ENCODE peak calls at places on chromosomes 4 and X, in ten cellular contexts. One of them, this sample, is unnamed.

GRCh38 chrX:138014577-138014976 is 448.6 kb downstream of the ZIC3 start:
- DNase-seq in GM23338: no peak
- DNase-seq in SK-N-SH: no peak
- DNase-seq in HCT116: no peak
- DNase-seq in GM12892: no peak
- DNase-seq in suprapubic skin: no peak
- DNase-seq in upper lobe of left lung: no peak
- DNase-seq in breast epithelium: no peak
- DNase-seq in SK-N-MC: no peak
- DNase-seq in sigmoid colon: no peak
- DNase-seq in this sample: no peak

GRCh38 chr4:7727727-7728126 is 211.9 kb downstream of the AFAP1 start:
- DNase-seq in SK-N-SH: no peak
- DNase-seq in breast epithelium: no peak
- DNase-seq in SK-N-MC: no peak
- DNase-seq in HCT116: no peak
- DNase-seq in suprapubic skin: no peak
- DNase-seq in GM12892: no peak
- DNase-seq in GM23338: no peak
- DNase-seq in sigmoid colon: no peak
- DNase-seq in upper lobe of left lung: no peak
- DNase-seq in this sample: no peak

GRCh38 chrX:71650333-71650969 is 16.9 kb upstream of the LOC101059915 start:
- DNase-seq in sigmoid colon: no peak
- DNase-seq in SK-N-MC: no peak
- DNase-seq in SK-N-SH: no peak
- DNase-seq in suprapubic skin: no peak
- DNase-seq in HCT116: no peak
- DNase-seq in upper lobe of left lung: no peak
- DNase-seq in GM23338: no peak
- DNase-seq in breast epithelium: no peak
- DNase-seq in GM12892: no peak
- DNase-seq in this sample: no peak

GRCh38 chr4:103024996-103025395 is 5.5 kb upstream of the SLC9B1 start:
- DNase-seq in sigmoid colon: no peak
- DNase-seq in HCT116: no peak
- DNase-seq in SK-N-MC: no peak
- DNase-seq in GM12892: no peak
- DNase-seq in GM23338: no peak
- DNase-seq in breast epithelium: no peak
- DNase-seq in suprapubic skin: no peak
- DNase-seq in upper lobe of left lung: no peak
- DNase-seq in SK-N-SH: no peak
- DNase-seq in this sample: no peak

GRCh38 chrX:139559383-139560042 is 29.0 kb downstream of the F9 start:
- DNase-seq in GM23338: peak; percentile 63
- DNase-seq in suprapubic skin: no peak
- DNase-seq in GM12892: no peak
- DNase-seq in SK-N-SH: peak; percentile 20
- DNase-seq in upper lobe of left lung: no peak
- DNase-seq in breast epithelium: no peak
- DNase-seq in HCT116: peak; percentile 24
- DNase-seq in SK-N-MC: no peak
- DNase-seq in sigmoid colon: no peak
- DNase-seq in this sample: no peak

GRCh38 chr4:145709843-145710242 is 29.9 kb downstream of the C4orf51 start:
- DNase-seq in breast epithelium: no peak
- DNase-seq in GM23338: no peak
- DNase-seq in HCT116: no peak
- DNase-seq in suprapubic skin: no peak
- DNase-seq in GM12892: no peak
- DNase-seq in sigmoid colon: no peak
- DNase-seq in SK-N-MC: no peak
- DNase-seq in SK-N-SH: no peak
- DNase-seq in upper lobe of left lung: no peak
- DNase-seq in this sample: no peak

GRCh38 chr4:159655547-159655946 is 552.7 kb downstream of the RAPGEF2 start:
- DNase-seq in suprapubic skin: no peak
- DNase-seq in GM23338: no peak
- DNase-seq in SK-N-SH: no peak
- DNase-seq in upper lobe of left lung: no peak
- DNase-seq in sigmoid colon: no peak
- DNase-seq in GM12892: no peak
- DNase-seq in SK-N-MC: no peak
- DNase-seq in breast epithelium: no peak
- DNase-seq in HCT116: peak; percentile 16
- DNase-seq in this sample: no peak

GRCh38 chr4:78379991-78380739 is 171.4 kb upstream of the ANXA3 start:
- DNase-seq in GM23338: no peak
- DNase-seq in SK-N-MC: no peak
- DNase-seq in breast epithelium: no peak
- DNase-seq in upper lobe of left lung: no peak
- DNase-seq in HCT116: no peak
- DNase-seq in sigmoid colon: no peak
- DNase-seq in GM12892: no peak
- DNase-seq in suprapubic skin: no peak
- DNase-seq in SK-N-SH: no peak
- DNase-seq in this sample: no peak

GRCh38 chr4:107213880-107214279 is 177.8 kb upstream of the DKK2 start:
- DNase-seq in suprapubic skin: no peak
- DNase-seq in HCT116: no peak
- DNase-seq in GM12892: no peak
- DNase-seq in SK-N-SH: no peak
- DNase-seq in SK-N-MC: no peak
- DNase-seq in breast epithelium: no peak
- DNase-seq in GM23338: no peak
- DNase-seq in sigmoid colon: no peak
- DNase-seq in upper lobe of left lung: no peak
- DNase-seq in this sample: no peak

GRCh38 chr4:184427687-184428086 is 46.7 kb downstream of the IRF2 start:
- DNase-seq in upper lobe of left lung: no peak
- DNase-seq in suprapubic skin: no peak
- DNase-seq in SK-N-SH: no peak
- DNase-seq in GM23338: no peak
- DNase-seq in SK-N-MC: no peak
- DNase-seq in breast epithelium: no peak
- DNase-seq in HCT116: no peak
- DNase-seq in sigmoid colon: no peak
- DNase-seq in GM12892: no peak
- DNase-seq in this sample: no peak

GRCh38 chr4:112889619-112890294 is 159.7 kb upstream of the ANK2 start:
- DNase-seq in GM12892: no peak
- DNase-seq in SK-N-MC: peak; percentile 76
- DNase-seq in SK-N-SH: no peak
- DNase-seq in suprapubic skin: no peak
- DNase-seq in breast epithelium: no peak
- DNase-seq in GM23338: no peak
- DNase-seq in sigmoid colon: no peak
- DNase-seq in HCT116: no peak
- DNase-seq in upper lobe of left lung: no peak
- DNase-seq in this sample: no peak

GRCh38 chr4:76990288-76991080 is 40.9 kb downstream of the SEPTIN11 start:
- DNase-seq in GM12892: no peak
- DNase-seq in suprapubic skin: no peak
- DNase-seq in GM23338: no peak
- DNase-seq in sigmoid colon: no peak
- DNase-seq in breast epithelium: no peak
- DNase-seq in upper lobe of left lung: no peak
- DNase-seq in SK-N-MC: no peak
- DNase-seq in SK-N-SH: no peak
- DNase-seq in HCT116: no peak
- DNase-seq in this sample: no peak

GRCh38 chr4:105042451-105042850 is 104.2 kb upstream of the TET2 start:
- DNase-seq in SK-N-SH: no peak
- DNase-seq in upper lobe of left lung: no peak
- DNase-seq in SK-N-MC: no peak
- DNase-seq in GM12892: no peak
- DNase-seq in HCT116: no peak
- DNase-seq in breast epithelium: no peak
- DNase-seq in suprapubic skin: no peak
- DNase-seq in sigmoid colon: no peak
- DNase-seq in GM23338: no peak
- DNase-seq in this sample: no peak

GRCh38 chrX:30880058-30880457 is 9.0 kb downstream of the TAB3 start:
- DNase-seq in GM23338: no peak
- DNase-seq in HCT116: no peak
- DNase-seq in SK-N-MC: no peak
- DNase-seq in breast epithelium: no peak
- DNase-seq in upper lobe of left lung: no peak
- DNase-seq in SK-N-SH: no peak
- DNase-seq in GM12892: no peak
- DNase-seq in suprapubic skin: no peak
- DNase-seq in sigmoid colon: no peak
- DNase-seq in this sample: no peak

GRCh38 chr4:61202100-61202637 is 2.0 kb downstream of the ADGRL3 start:
- DNase-seq in SK-N-SH: peak; percentile 60
- DNase-seq in GM23338: peak; percentile 61
- DNase-seq in sigmoid colon: peak; percentile 57
- DNase-seq in SK-N-MC: no peak
- DNase-seq in GM12892: peak; percentile 1
- DNase-seq in upper lobe of left lung: no peak
- DNase-seq in suprapubic skin: no peak
- DNase-seq in HCT116: no peak
- DNase-seq in breast epithelium: no peak
- DNase-seq in this sample: no peak

GRCh38 chr4:129358571-129358970 is 262.6 kb downstream of the C4orf33 start:
- DNase-seq in sigmoid colon: no peak
- DNase-seq in SK-N-SH: no peak
- DNase-seq in GM12892: no peak
- DNase-seq in SK-N-MC: no peak
- DNase-seq in upper lobe of left lung: no peak
- DNase-seq in HCT116: peak; percentile 26
- DNase-seq in GM23338: no peak
- DNase-seq in suprapubic skin: no peak
- DNase-seq in breast epithelium: no peak
- DNase-seq in this sample: no peak

DNA sequence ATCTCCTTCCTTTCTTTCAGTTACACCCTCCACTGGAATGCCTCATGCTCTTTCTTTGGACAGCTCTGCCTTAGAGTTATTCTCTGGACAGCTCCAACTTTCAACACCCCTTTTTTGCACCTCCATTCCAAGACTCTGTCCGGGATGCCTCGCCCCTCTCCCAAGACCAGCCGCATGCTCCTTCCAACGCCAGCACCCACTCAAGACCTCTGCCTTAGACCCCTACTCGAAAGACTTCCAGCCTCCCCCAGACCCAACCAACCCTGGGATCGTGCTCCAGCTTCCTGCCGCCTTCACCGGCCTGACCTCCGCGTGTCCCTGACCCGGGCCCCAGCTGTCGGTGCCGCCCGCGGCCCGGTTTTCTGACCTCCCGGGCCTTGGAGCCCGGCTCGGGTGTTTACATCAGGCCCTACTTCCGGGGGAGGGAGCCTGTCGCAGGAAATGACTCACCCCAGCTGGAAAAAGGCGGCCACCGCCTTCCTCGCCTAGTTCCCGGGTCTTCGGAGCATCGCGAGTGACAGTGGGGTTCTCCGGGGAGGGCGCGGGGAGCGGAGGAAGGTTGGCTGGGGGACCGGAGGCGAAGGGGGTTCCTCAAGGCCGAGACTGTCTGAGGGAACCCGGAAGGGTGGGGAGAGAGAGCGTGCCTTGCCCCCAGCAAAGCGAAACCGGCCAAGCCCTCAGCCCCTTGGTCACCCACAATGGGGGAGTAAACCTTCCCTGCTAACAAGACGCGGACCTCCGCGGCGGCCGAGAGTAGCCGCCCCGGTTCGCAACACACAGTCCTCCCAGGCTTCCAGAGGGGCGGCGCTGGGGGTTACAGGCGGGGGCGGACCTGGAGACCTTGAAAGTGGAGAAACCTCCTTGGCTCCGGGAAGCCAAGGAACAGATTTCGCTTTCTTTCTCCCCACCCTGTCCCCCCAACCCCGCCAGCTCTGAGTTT is at the start of gene WDR45:
- DNase-seq in HCT116: no peak
- DNase-seq in SK-N-MC: no peak
- DNase-seq in suprapubic skin: peak; percentile 86
- DNase-seq in SK-N-SH: peak; percentile 85
- DNase-seq in upper lobe of left lung: peak; percentile 75
- DNase-seq in breast epithelium: peak; percentile 64
- DNase-seq in GM12892: peak; percentile 82
- DNase-seq in GM23338: peak; percentile 56
- DNase-seq in sigmoid colon: peak; percentile 88
- DNase-seq in this sample: peak; percentile 64
- TF ChIP-seq POLR2AphosphoS5 in HCT116: peak; percentile 40
- TF ChIP-seq POLR2AphosphoS5 in SK-N-MC: peak; percentile 44
- TF ChIP-seq POLR2AphosphoS5 in suprapubic skin: no peak
- TF ChIP-seq POLR2AphosphoS5 in SK-N-SH: peak; percentile 52
- TF ChIP-seq POLR2AphosphoS5 in upper lobe of left lung: peak; percentile 87
- TF ChIP-seq POLR2AphosphoS5 in breast epithelium: peak; percentile 88
- TF ChIP-seq POLR2AphosphoS5 in GM12892: peak; percentile 21
- TF ChIP-seq POLR2AphosphoS5 in GM23338: peak; percentile 83
- TF ChIP-seq POLR2AphosphoS5 in sigmoid colon: peak; percentile 82
- TF ChIP-seq POLR2AphosphoS5 in this sample: no peak

GRCh38 chrX:10090319-10090718 is 66.5 kb upstream of the CLCN4 start:
- DNase-seq in SK-N-MC: no peak
- DNase-seq in HCT116: no peak
- DNase-seq in SK-N-SH: no peak
- DNase-seq in GM12892: no peak
- DNase-seq in upper lobe of left lung: peak; percentile 48
- DNase-seq in suprapubic skin: no peak
- DNase-seq in breast epithelium: no peak
- DNase-seq in GM23338: no peak
- DNase-seq in sigmoid colon: no peak
- DNase-seq in this sample: peak; percentile 1
- TF ChIP-seq POLR2AphosphoS5 in SK-N-MC: no peak
- TF ChIP-seq POLR2AphosphoS5 in HCT116: no peak
- TF ChIP-seq POLR2AphosphoS5 in SK-N-SH: no peak
- TF ChIP-seq POLR2AphosphoS5 in GM12892: no peak
- TF ChIP-seq POLR2AphosphoS5 in upper lobe of left lung: peak; percentile 14
- TF ChIP-seq POLR2AphosphoS5 in suprapubic skin: no peak
- TF ChIP-seq POLR2AphosphoS5 in breast epithelium: no peak
- TF ChIP-seq POLR2AphosphoS5 in GM23338: no peak
- TF ChIP-seq POLR2AphosphoS5 in sigmoid colon: no peak
- TF ChIP-seq POLR2AphosphoS5 in this sample: no peak

DNA sequence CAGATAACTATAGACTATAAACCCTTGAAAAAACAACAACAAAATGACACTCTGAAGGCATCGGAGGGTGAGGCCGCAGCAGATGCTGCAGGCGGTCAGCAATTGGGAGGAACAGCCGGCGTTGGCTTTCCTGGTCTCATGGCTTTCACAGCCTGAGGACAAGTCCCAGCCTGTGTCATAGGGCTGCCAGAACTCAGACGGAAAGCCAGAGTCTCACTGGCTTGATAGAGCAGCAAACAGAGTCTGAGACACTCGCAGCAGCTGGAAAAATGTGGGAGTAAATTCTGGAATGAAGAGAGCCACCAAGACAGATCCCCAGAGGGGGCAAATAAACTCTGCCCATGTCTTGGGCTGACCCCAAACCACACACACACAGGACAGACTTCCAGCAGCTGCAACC is 86.3 kb downstream of the PPP2R2C start:
- DNase-seq in upper lobe of left lung: no peak
- DNase-seq in SK-N-SH: no peak
- DNase-seq in breast epithelium: no peak
- DNase-seq in SK-N-MC: no peak
- DNase-seq in GM12892: no peak
- DNase-seq in sigmoid colon: no peak
- DNase-seq in HCT116: no peak
- DNase-seq in suprapubic skin: no peak
- DNase-seq in GM23338: no peak
- DNase-seq in this sample: no peak
- TF ChIP-seq POLR2AphosphoS5 in upper lobe of left lung: no peak
- TF ChIP-seq POLR2AphosphoS5 in SK-N-SH: no peak
- TF ChIP-seq POLR2AphosphoS5 in breast epithelium: no peak
- TF ChIP-seq POLR2AphosphoS5 in SK-N-MC: no peak
- TF ChIP-seq POLR2AphosphoS5 in GM12892: no peak
- TF ChIP-seq POLR2AphosphoS5 in sigmoid colon: no peak
- TF ChIP-seq POLR2AphosphoS5 in HCT116: no peak
- TF ChIP-seq POLR2AphosphoS5 in suprapubic skin: no peak
- TF ChIP-seq POLR2AphosphoS5 in GM23338: no peak
- TF ChIP-seq POLR2AphosphoS5 in this sample: no peak

GRCh38 chrX:150062292-150063137 is 124.2 kb upstream of the EOLA2 start:
- DNase-seq in HCT116: no peak
- DNase-seq in upper lobe of left lung: peak; percentile 33
- DNase-seq in GM23338: no peak
- DNase-seq in GM12892: no peak
- DNase-seq in breast epithelium: no peak
- DNase-seq in SK-N-SH: no peak
- DNase-seq in suprapubic skin: no peak
- DNase-seq in SK-N-MC: no peak
- DNase-seq in sigmoid colon: no peak
- DNase-seq in this sample: no peak
- TF ChIP-seq POLR2AphosphoS5 in HCT116: no peak
- TF ChIP-seq POLR2AphosphoS5 in upper lobe of left lung: peak; percentile 59
- TF ChIP-seq POLR2AphosphoS5 in GM23338: no peak
- TF ChIP-seq POLR2AphosphoS5 in GM12892: no peak
- TF ChIP-seq POLR2AphosphoS5 in breast epithelium: no peak
- TF ChIP-seq POLR2AphosphoS5 in SK-N-SH: no peak
- TF ChIP-seq POLR2AphosphoS5 in suprapubic skin: no peak
- TF ChIP-seq POLR2AphosphoS5 in SK-N-MC: no peak
- TF ChIP-seq POLR2AphosphoS5 in sigmoid colon: no peak
- TF ChIP-seq POLR2AphosphoS5 in this sample: no peak

This sample was measured in HL-60.